ENCODE peak calls at places on chromosomes 13 and 19, in nine cellular contexts. M, F, Y, N, V, Q, X, H and C are unnamed samples. For H3K4me1, the result is how much of the 10 kb centered on the place peaks cover.

GRCh38 chr13:20258208-20258962 is 26.3 kb upstream of the GJB6 start:
- DNase-seq in M (no peak), F (no peak), Y (no peak), N (no peak), V (no peak), Q (no peak), X (no peak), H (no peak), C (no peak)

GRCh38 chr13:84400711-84401110 is 518.4 kb upstream of the SLITRK1 start:
- DNase-seq in M (peak), F (no peak), Y (no peak), N (no peak), V (no peak), Q (peak), X (no peak), H (no peak), C (no peak)

GRCh38 chr19:21698215-21698614 is 69.2 kb downstream of the ZNF100 start:
- DNase-seq in M (peak), F (no peak), Y (peak), N (no peak), V (peak), Q (peak), X (no peak), H (no peak), C (peak)

GRCh38 chr19:30221176-30221575 is 151.0 kb upstream of the ZNF536 start:
- DNase-seq in M (no peak), F (no peak), Y (no peak), N (no peak), V (no peak), Q (no peak), X (no peak), H (no peak), C (no peak)

GRCh38 chr13:99859178-99860177 is 112.1 kb downstream of the ZIC5 start:
- DNase-seq in M (no peak), F (no peak), Y (no peak), N (no peak), V (peak), Q (no peak), X (no peak), H (no peak), C (no peak)

GRCh38 chr19:39187552-39187943 is 9.2 kb upstream of the NCCRP1 start:
- DNase-seq in M (no peak), F (no peak), Y (no peak), N (no peak), V (no peak), Q (no peak), X (no peak), H (no peak), C (no peak)

GRCh38 chr13:32233062-32233461 is 82.1 kb downstream of the ZAR1L start:
- DNase-seq in M (no peak), F (no peak), Y (no peak), N (no peak), V (no peak), Q (peak), X (no peak), H (no peak), C (no peak)

GRCh38 chr13:26202365-26202972 is 19.6 kb downstream of the RNF6 start:
- DNase-seq in M (peak), F (no peak), Y (no peak), N (no peak), V (no peak), Q (no peak), X (no peak), H (no peak), C (no peak)

GRCh38 chr13:24075137-24075975 is 85.2 kb upstream of the SPATA13 start:
- DNase-seq in M (no peak), F (no peak), Y (no peak), N (no peak), V (no peak), Q (peak), X (no peak), H (peak), C (peak)

GRCh38 chr13:81874253-81874652 is 1533.3 kb upstream of the SPRY2 start:
- DNase-seq in M (no peak), F (no peak), Y (no peak), N (no peak), V (no peak), Q (no peak), X (no peak), H (no peak), C (no peak)

GRCh38 chr19:19106061-19106551 is 32.2 kb downstream of the TMEM161A start:
- DNase-seq in M (no peak), F (peak), Y (peak), N (no peak), V (no peak), Q (peak), X (no peak), H (no peak), C (no peak)

GRCh38 chr19:54023191-54023590 is 31.8 kb downstream of the CACNG6 start:
- DNase-seq in M (no peak), F (no peak), Y (no peak), N (no peak), V (no peak), Q (no peak), X (no peak), H (no peak), C (no peak)

GRCh38 chr13:24995225-24995804 is 100.6 kb upstream of the PABPC3 start:
- DNase-seq in M (peak), F (no peak), Y (peak), N (peak), V (peak), Q (peak), X (peak), H (no peak), C (peak)

GRCh38 chr19:31962565-31962996 is 382.8 kb upstream of the ZNF507 start:
- DNase-seq in M (no peak), F (no peak), Y (no peak), N (no peak), V (no peak), Q (peak), X (no peak), H (no peak), C (no peak)

GRCh38 chr13:110680852-110681251 is 25.1 kb downstream of the CARS2 start:
- DNase-seq in M (no peak), F (no peak), Y (peak), N (peak), V (peak), Q (peak), X (no peak), H (no peak), C (no peak)

GRCh38 chr19:12757544-12758274 is 6.1 kb downstream of the BEST2 start:
- DNase-seq in M (peak), F (peak), Y (peak), N (peak), V (peak), Q (peak), X (peak), H (no peak), C (peak)

GRCh38 chr19:4010808-4011110 is 3.2 kb downstream of the PIAS4 start:
- DNase-seq in M (no peak), F (no peak), Y (no peak), N (no peak), V (no peak), Q (no peak), X (no peak), H (no peak), C (no peak)
- H3K4me3 ChIP-seq in M (no peak), F (no peak), Y (no peak), N (no peak), V (no peak), Q (no peak), X (no peak), H (no peak), C (no peak)

DNA sequence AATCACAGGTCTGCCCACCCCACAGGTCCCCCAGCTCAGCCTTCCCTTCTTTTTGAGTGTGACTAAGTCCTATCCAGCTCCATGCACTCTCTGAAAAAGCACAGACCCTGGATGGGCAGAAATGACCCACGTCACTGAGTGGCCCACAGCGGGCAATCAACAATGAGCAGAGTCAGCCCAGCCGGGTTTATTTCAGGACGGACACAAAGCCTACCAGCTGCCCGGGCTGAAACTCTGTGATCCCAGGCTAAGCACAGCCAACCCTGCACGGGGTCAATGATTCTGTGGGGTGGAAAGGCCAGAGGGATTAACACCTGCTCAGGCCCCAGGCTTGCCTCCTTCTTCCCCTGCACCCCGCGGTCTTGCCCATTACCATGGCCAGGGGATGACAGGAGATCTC is 8.4 kb downstream of the NAPA start:
- DNase-seq in M (no peak), F (no peak), Y (no peak), N (no peak), V (no peak), Q (no peak), X (no peak), H (no peak), C (no peak)
- H3K4me1 ChIP-seq in M (under half), F (under half), Y (under half), N (under half), V (under half), Q (under half), X (half or more), H (half or more), C (half or more)

GRCh38 chr19:41439441-41440222 is at the start of gene DMAC2:
- DNase-seq in M (peak), F (peak), Y (peak), N (peak), V (peak), Q (peak), X (peak), H (peak), C (peak)

GRCh38 chr19:41443813-41444455 is 978 bp downstream of the ERICH4 start:
- DNase-seq in M (no peak), F (no peak), Y (no peak), N (no peak), V (no peak), Q (no peak), X (no peak), H (no peak), C (no peak)

GRCh38 chr19:41441321-41441945 is 1.5 kb upstream of the ERICH4 start:
- DNase-seq in M (no peak), F (no peak), Y (no peak), N (no peak), V (no peak), Q (no peak), X (no peak), H (no peak), C (no peak)

GRCh38 chr19:41445575-41445974 is 2.6 kb downstream of the ERICH4 start:
- DNase-seq in M (no peak), F (no peak), Y (no peak), N (no peak), V (no peak), Q (no peak), X (no peak), H (no peak), C (no peak)

DNA sequence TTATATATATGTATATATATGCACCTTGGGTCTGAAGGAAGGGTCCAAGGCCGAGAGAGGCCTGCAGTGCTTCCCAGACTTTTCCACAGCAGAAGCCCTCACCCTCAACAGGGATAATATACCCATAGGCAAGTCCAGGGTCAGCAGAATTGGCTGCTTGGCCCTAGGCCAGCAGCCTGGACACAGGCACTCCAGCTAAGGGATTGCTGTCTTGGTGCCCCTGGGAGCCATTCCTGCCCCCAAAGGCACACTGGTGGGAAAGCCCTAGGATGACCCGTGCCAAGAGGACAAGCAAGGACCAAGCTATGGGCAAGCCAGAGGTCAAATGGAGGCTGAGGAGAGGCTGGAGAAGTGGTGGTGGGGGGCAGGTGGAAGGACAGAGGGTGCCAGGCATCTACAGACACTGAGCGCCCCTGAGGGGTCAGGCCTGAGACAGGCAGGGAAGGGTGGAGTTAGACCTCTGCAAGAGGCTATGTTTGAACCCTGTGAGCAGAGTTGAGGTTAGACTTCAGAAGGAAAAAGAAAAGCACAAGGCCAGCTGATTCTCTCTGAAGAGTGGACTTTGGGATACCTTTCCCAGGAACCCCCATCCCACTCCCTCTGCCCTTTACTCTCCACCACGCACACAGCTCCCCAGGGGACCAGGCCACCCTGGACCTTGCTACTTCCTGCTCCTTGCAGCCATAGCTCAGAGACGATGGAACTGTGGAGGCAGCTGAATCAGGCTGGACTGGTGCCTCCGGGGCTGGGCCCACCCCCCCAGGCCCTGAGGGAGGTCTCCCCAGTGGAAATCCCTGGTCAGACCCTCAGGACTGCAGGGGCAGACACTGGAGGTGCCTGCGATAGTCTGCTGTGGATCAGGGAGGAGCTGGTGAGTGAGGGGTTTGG is at the start of gene ERICH4:
- DNase-seq in M (no peak), F (no peak), Y (no peak), N (no peak), V (no peak), Q (no peak), X (no peak), H (no peak), C (no peak)
- H3K4me3 ChIP-seq in M (no peak), F (no peak), Y (no peak), N (no peak), V (no peak), Q (no peak), X (no peak), H (no peak), C (no peak)

GRCh38 chr19:41532526-41532925 is 43.4 kb upstream of the CEACAM21 start:
- DNase-seq in M (no peak), F (no peak), Y (no peak), N (no peak), V (no peak), Q (no peak), X (no peak), H (no peak), C (no peak)
- H3K4me1 ChIP-seq in M (under half), F (under half), Y (under half), N (under half), V (half or more), Q (under half), X (under half), H (under half), C (under half)

DNA sequence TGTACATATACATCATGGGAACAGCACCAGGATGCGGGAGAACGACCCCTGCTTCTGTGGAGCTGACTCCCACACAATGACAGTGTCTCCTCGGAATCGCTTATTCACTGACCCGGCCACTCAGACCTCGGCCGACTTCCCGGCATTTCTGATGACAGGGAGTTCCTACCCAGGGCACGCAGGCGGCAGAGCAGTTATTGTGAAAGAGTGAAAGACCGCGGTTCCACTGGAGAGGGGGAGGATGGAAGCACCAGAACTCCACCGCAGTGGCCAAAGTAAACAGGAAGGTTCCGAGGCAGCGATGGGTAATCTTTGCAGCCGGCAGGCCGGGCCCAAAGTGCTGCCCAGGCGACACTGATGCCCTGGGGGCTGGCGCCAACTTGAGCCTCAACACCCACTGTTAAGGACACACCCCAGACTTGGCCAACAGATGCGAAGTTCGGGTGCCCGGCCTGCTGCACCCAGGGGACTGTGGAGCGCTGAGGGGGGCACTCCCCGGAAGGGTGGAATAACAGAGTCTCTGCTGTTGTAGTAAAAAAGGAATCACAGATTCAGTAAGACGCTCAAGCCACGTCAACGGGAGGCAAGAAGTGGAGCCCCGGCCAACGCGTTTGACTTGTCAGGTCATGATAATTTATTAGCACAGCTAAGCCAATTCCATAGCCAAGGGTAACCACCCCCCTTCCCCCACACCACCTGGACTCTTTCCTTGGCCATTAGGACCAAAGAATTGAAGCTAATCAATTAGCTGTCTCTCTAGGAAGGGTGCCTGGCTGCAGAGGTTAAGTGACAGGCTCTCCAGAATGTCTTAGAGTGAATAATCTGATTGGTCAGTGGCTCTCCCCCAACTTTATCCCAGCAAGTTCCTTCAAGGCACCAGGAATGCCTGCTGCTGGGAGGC is 5.8 kb downstream of the MLLT1 start:
- DNase-seq in M (peak), F (peak), Y (no peak), N (peak), V (no peak), Q (peak), X (peak), H (peak), C (peak)
- H3K4me3 ChIP-seq in M (peak), F (peak), Y (no peak), N (peak), V (no peak), Q (peak), X (peak), H (peak), C (no peak)

GRCh38 chr19:1270854-1271527 is 1.9 kb downstream of the CIRBP start:
- DNase-seq in M (no peak), F (peak), Y (no peak), N (no peak), V (no peak), Q (no peak), X (no peak), H (no peak), C (peak)
- H3K4me1 ChIP-seq in M (under half), F (under half), Y (under half), N (under half), V (half or more), Q (under half), X (half or more), H (half or more), C (half or more)

GRCh38 chr13:35720290-35720689 is 243.8 kb upstream of the MAB21L1 start:
- DNase-seq in M (no peak), F (no peak), Y (no peak), N (no peak), V (no peak), Q (no peak), X (no peak), H (no peak), C (no peak)

GRCh38 chr13:35723061-35723461 is 246.6 kb upstream of the MAB21L1 start:
- DNase-seq in M (peak), F (peak), Y (no peak), N (no peak), V (no peak), Q (peak), X (peak), H (no peak), C (no peak)

GRCh38 chr13:35718084-35718483 is 241.6 kb upstream of the MAB21L1 start:
- DNase-seq in M (no peak), F (no peak), Y (no peak), N (no peak), V (no peak), Q (no peak), X (no peak), H (no peak), C (no peak)

GRCh38 chr13:35722438-35723060 is 246.1 kb upstream of the MAB21L1 start:
- DNase-seq in M (peak), F (no peak), Y (no peak), N (no peak), V (no peak), Q (peak), X (no peak), H (no peak), C (no peak)

DNA sequence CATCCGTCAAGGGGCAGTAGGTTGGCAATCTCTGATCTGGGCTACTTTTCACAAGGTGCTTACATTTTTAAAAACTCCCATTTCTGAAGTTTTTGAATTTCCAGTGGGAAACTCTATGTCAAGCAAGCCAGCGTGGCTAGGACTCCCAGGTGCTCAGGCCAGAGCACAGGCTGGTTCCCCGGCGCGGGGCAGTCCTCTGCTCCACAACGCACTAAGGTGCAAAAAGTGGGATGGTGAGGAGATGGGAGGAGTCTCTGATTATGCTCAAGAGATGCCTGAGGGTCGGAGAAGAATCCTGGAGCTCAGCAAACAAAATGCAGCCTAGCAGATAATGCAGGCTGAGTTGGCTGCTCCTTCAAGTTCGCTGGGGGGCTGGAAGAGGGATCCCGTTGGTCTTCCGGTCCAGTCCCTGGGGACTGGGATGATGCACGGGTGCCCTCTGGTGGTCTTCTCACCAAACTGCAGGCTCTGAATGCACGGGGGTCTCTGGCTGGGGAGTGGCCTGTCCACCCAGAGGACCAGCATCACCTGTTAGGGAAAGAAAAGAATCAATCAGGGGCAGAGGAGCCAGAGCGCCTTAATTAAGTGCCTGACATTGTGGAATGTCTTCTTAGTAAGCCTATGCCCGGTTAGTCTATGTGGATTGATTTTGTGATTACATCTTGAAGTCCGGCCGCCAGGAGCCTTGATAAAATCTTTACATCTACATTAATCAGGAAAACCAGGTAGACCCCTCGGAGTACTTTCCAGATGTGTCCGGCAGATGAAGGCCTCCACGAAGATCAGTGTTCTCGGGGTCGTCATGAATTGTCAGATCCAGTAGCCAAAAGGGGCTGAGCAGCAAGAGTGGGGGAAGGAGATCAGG is 244.4 kb upstream of the MAB21L1 start:
- DNase-seq in M (peak), F (peak), Y (peak), N (peak), V (no peak), Q (peak), X (peak), H (no peak), C (peak)
- H3K4me3 ChIP-seq in M (no peak), F (peak), Y (no peak), N (no peak), V (no peak), Q (peak), X (peak), H (no peak), C (no peak)

GRCh38 chr19:55382522-55383054 is 1.5 kb downstream of the TMEM238 start:
- DNase-seq in M (no peak), F (no peak), Y (no peak), N (no peak), V (no peak), Q (no peak), X (no peak), H (no peak), C (no peak)

GRCh38 chr19:55376381-55376933 is at the start of gene TMEM190:
- DNase-seq in M (no peak), F (no peak), Y (peak), N (no peak), V (no peak), Q (no peak), X (no peak), H (no peak), C (no peak)

GRCh38 chr19:55382013-55382412 is 2.1 kb downstream of the TMEM238 start:
- DNase-seq in M (no peak), F (no peak), Y (no peak), N (no peak), V (no peak), Q (no peak), X (no peak), H (no peak), C (no peak)

GRCh38 chr19:55377356-55378131 is 918 bp downstream of the TMEM190 start:
- DNase-seq in M (no peak), F (no peak), Y (peak), N (no peak), V (no peak), Q (no peak), X (no peak), H (no peak), C (no peak)

GRCh38 chr19:55379161-55379560 is 2.5 kb downstream of the TMEM190 start:
- DNase-seq in M (no peak), F (no peak), Y (no peak), N (no peak), V (no peak), Q (no peak), X (no peak), H (no peak), C (no peak)
- H3K4me1 ChIP-seq in M (under half), F (under half), Y (under half), N (under half), V (under half), Q (under half), X (under half), H (under half), C (under half)

GRCh38 chr19:4061178-4061682 is 5.5 kb downstream of the ZBTB7A start:
- DNase-seq in M (no peak), F (peak), Y (peak), N (no peak), V (no peak), Q (no peak), X (peak), H (peak), C (peak)
- H3K4me3 ChIP-seq in M (no peak), F (peak), Y (no peak), N (peak), V (no peak), Q (no peak), X (peak), H (peak), C (no peak)